ENCODE peak calls at places on chromosomes 1 and 21, in six cellular contexts. A, U, S, H, X and N are unnamed samples.

GRCh38 chr1:31848381-31848897 is 32.6 kb upstream of the SPOCD1 start:
- DNase-seq in A (no peak), U (peak; percentile 10), S (no peak), H (peak; percentile 32), X (no peak), N (peak; percentile 85)

GRCh38 chr1:36223373-36223995 is 759 bp upstream of the THRAP3 start:
- DNase-seq in A (no peak), U (no peak), S (peak; percentile 25), H (no peak), X (no peak), N (peak; percentile 74)

GRCh38 chr1:221683681-221684080 is 58.2 kb downstream of the DUSP10 start:
- DNase-seq in A (no peak), U (no peak), S (no peak), H (no peak), X (no peak), N (no peak)

GRCh38 chr1:115237507-115237906 is 100.5 kb downstream of the NGF start:
- DNase-seq in A (no peak), U (no peak), S (no peak), H (no peak), X (no peak), N (no peak)

GRCh38 chr21:17512245-17513213 is at the start of gene CXADR:
- DNase-seq in A (peak; percentile 91), U (peak; percentile 91), S (peak; percentile 96), H (peak; percentile 75), X (peak; percentile 76), N (peak; percentile 93)

GRCh38 chr1:190175320-190175719 is 302.3 kb downstream of the BRINP3 start:
- DNase-seq in A (no peak), U (no peak), S (no peak), H (no peak), X (no peak), N (no peak)

GRCh38 chr1:232383455-232384074 is 246.4 kb downstream of the SIPA1L2 start:
- DNase-seq in A (no peak), U (no peak), S (no peak), H (no peak), X (no peak), N (no peak)

GRCh38 chr1:59139396-59139795 is 157.5 kb upstream of the FGGY start:
- DNase-seq in A (no peak), U (no peak), S (no peak), H (no peak), X (no peak), N (no peak)

GRCh38 chr1:77281491-77282186 is at the start of gene AK5:
- DNase-seq in A (peak; percentile 55), U (peak; percentile 23), S (peak; percentile 84), H (peak; percentile 56), X (peak; percentile 23), N (no peak)

GRCh38 chr21:36583591-36583990 is 103.7 kb upstream of the CLDN14 start:
- DNase-seq in A (no peak), U (no peak), S (no peak), H (no peak), X (no peak), N (no peak)

GRCh38 chr1:222777977-222778376 is 36.9 kb upstream of the DISP1 start:
- DNase-seq in A (peak; percentile 84), U (no peak), S (no peak), H (no peak), X (peak; percentile 87), N (no peak)

GRCh38 chr1:42852608-42852980 is 6.2 kb downstream of the ZNF691 start:
- DNase-seq in A (no peak), U (no peak), S (no peak), H (no peak), X (no peak), N (peak; percentile 20)

GRCh38 chr21:44444286-44444931 is 10.9 kb upstream of the LRRC3 start:
- DNase-seq in A (no peak), U (no peak), S (peak; percentile 71), H (no peak), X (no peak), N (peak; percentile 10)

GRCh38 chr1:228463559-228464455 is 23.4 kb upstream of the RNF187 start:
- DNase-seq in A (peak; percentile 35), U (peak; percentile 43), S (no peak), H (peak; percentile 24), X (no peak), N (peak; percentile 95)

GRCh38 chr1:200895801-200896570 is 1.3 kb downstream of the INAVA start:
- DNase-seq in A (no peak), U (no peak), S (no peak), H (no peak), X (no peak), N (no peak)

GRCh38 chr1:22488319-22488718 is 36.7 kb downstream of the ZBTB40 start:
- DNase-seq in A (no peak), U (no peak), S (no peak), H (no peak), X (no peak), N (no peak)

GRCh38 chr21:14119038-14119437 is 91.7 kb downstream of the LIPI start:
- DNase-seq in A (no peak), U (no peak), S (no peak), H (no peak), X (no peak), N (no peak)

GRCh38 chr1:95953668-95954067 is 719.7 kb downstream of the RWDD3 start:
- DNase-seq in A (no peak), U (no peak), S (no peak), H (no peak), X (no peak), N (no peak)

GRCh38 chr21:44920694-44921604 is at the start of gene ITGB2:
- DNase-seq in A (no peak), U (no peak), S (no peak), H (peak; percentile 48), X (no peak), N (peak; percentile 20)

GRCh38 chr1:27418326-27418761 is 25.9 kb downstream of the GPR3 start:
- DNase-seq in A (no peak), U (no peak), S (no peak), H (no peak), X (no peak), N (no peak)

GRCh38 chr1:213603087-213603486 is 384.7 kb upstream of the PROX1 start:
- DNase-seq in A (no peak), U (no peak), S (no peak), H (no peak), X (no peak), N (no peak)

GRCh38 chr21:46049890-46050650 is 47.8 kb upstream of the COL6A2 start:
- DNase-seq in A (no peak), U (no peak), S (no peak), H (no peak), X (no peak), N (no peak)